ENCODE peak calls at places on chromosomes 11 and 22, in seven cellular contexts. One of them, this sample, is unnamed.

GRCh38 chr11:19216709-19217374 is 15.1 kb upstream of the CSRP3 start:
- DNase-seq in activated T-cell treated with anti-CD3 and anti-CD28 coated beads for 1 hour: no peak
- DNase-seq in stimulated activated CD8-positive, alpha-beta memory T cell treated with anti-CD3 and anti-CD28 coated beads, Interleukin-2, amount 100 ng/mL, for 48 hours: no peak
- DNase-seq in amniotic stem cell: no peak
- DNase-seq in HS-5: no peak
- DNase-seq in HEK293T: no peak
- DNase-seq in stimulated activated naive CD4-positive, alpha-beta T cell: no peak
- DNase-seq in this sample: no peak

GRCh38 chr22:38792833-38793232 is 1.1 kb downstream of the DNAL4 start:
- DNase-seq in activated T-cell treated with anti-CD3 and anti-CD28 coated beads for 1 hour: no peak
- DNase-seq in stimulated activated CD8-positive, alpha-beta memory T cell treated with anti-CD3 and anti-CD28 coated beads, Interleukin-2, amount 100 ng/mL, for 48 hours: no peak
- DNase-seq in amniotic stem cell: no peak
- DNase-seq in HS-5: no peak
- DNase-seq in HEK293T: no peak
- DNase-seq in stimulated activated naive CD4-positive, alpha-beta T cell: no peak
- DNase-seq in this sample: no peak

GRCh38 chr11:7654094-7654742 is 19.1 kb downstream of the CYB5R2 start:
- DNase-seq in activated T-cell treated with anti-CD3 and anti-CD28 coated beads for 1 hour: no peak
- DNase-seq in stimulated activated CD8-positive, alpha-beta memory T cell treated with anti-CD3 and anti-CD28 coated beads, Interleukin-2, amount 100 ng/mL, for 48 hours: no peak
- DNase-seq in amniotic stem cell: no peak
- DNase-seq in HS-5: no peak
- DNase-seq in HEK293T: no peak
- DNase-seq in stimulated activated naive CD4-positive, alpha-beta T cell: no peak
- DNase-seq in this sample: no peak

GRCh38 chr11:89177691-89178231 is at the start of gene TYR:
- DNase-seq in activated T-cell treated with anti-CD3 and anti-CD28 coated beads for 1 hour: no peak
- DNase-seq in stimulated activated CD8-positive, alpha-beta memory T cell treated with anti-CD3 and anti-CD28 coated beads, Interleukin-2, amount 100 ng/mL, for 48 hours: no peak
- DNase-seq in amniotic stem cell: no peak
- DNase-seq in HS-5: no peak
- DNase-seq in HEK293T: no peak
- DNase-seq in stimulated activated naive CD4-positive, alpha-beta T cell: no peak
- DNase-seq in this sample: no peak

GRCh38 chr11:104408630-104409029 is 244.7 kb upstream of the PDGFD start:
- DNase-seq in activated T-cell treated with anti-CD3 and anti-CD28 coated beads for 1 hour: no peak
- DNase-seq in stimulated activated CD8-positive, alpha-beta memory T cell treated with anti-CD3 and anti-CD28 coated beads, Interleukin-2, amount 100 ng/mL, for 48 hours: no peak
- DNase-seq in amniotic stem cell: no peak
- DNase-seq in HS-5: no peak
- DNase-seq in HEK293T: no peak
- DNase-seq in stimulated activated naive CD4-positive, alpha-beta T cell: no peak
- DNase-seq in this sample: no peak

GRCh38 chr11:77506857-77507256 is 33.0 kb upstream of the PAK1 start:
- DNase-seq in activated T-cell treated with anti-CD3 and anti-CD28 coated beads for 1 hour: no peak
- DNase-seq in stimulated activated CD8-positive, alpha-beta memory T cell treated with anti-CD3 and anti-CD28 coated beads, Interleukin-2, amount 100 ng/mL, for 48 hours: no peak
- DNase-seq in amniotic stem cell: no peak
- DNase-seq in HS-5: no peak
- DNase-seq in HEK293T: no peak
- DNase-seq in stimulated activated naive CD4-positive, alpha-beta T cell: no peak
- DNase-seq in this sample: no peak

GRCh38 chr22:25666308-25666707 is 75.7 kb upstream of the MYO18B start:
- DNase-seq in activated T-cell treated with anti-CD3 and anti-CD28 coated beads for 1 hour: no peak
- DNase-seq in stimulated activated CD8-positive, alpha-beta memory T cell treated with anti-CD3 and anti-CD28 coated beads, Interleukin-2, amount 100 ng/mL, for 48 hours: no peak
- DNase-seq in amniotic stem cell: no peak
- DNase-seq in HS-5: no peak
- DNase-seq in HEK293T: no peak
- DNase-seq in stimulated activated naive CD4-positive, alpha-beta T cell: no peak
- DNase-seq in this sample: no peak

GRCh38 chr11:11985016-11985715 is 23.3 kb downstream of the DKK3 start:
- DNase-seq in activated T-cell treated with anti-CD3 and anti-CD28 coated beads for 1 hour: no peak
- DNase-seq in stimulated activated CD8-positive, alpha-beta memory T cell treated with anti-CD3 and anti-CD28 coated beads, Interleukin-2, amount 100 ng/mL, for 48 hours: no peak
- DNase-seq in amniotic stem cell: no peak
- DNase-seq in HS-5: no peak
- DNase-seq in HEK293T: no peak
- DNase-seq in stimulated activated naive CD4-positive, alpha-beta T cell: no peak
- DNase-seq in this sample: no peak

GRCh38 chr11:45500457-45500856 is 165.0 kb downstream of the CHST1 start:
- DNase-seq in activated T-cell treated with anti-CD3 and anti-CD28 coated beads for 1 hour: no peak
- DNase-seq in stimulated activated CD8-positive, alpha-beta memory T cell treated with anti-CD3 and anti-CD28 coated beads, Interleukin-2, amount 100 ng/mL, for 48 hours: no peak
- DNase-seq in amniotic stem cell: no peak
- DNase-seq in HS-5: no peak
- DNase-seq in HEK293T: no peak
- DNase-seq in stimulated activated naive CD4-positive, alpha-beta T cell: no peak
- DNase-seq in this sample: no peak

GRCh38 chr11:112363527-112363926 is 102.9 kb upstream of the PLET1 start:
- DNase-seq in activated T-cell treated with anti-CD3 and anti-CD28 coated beads for 1 hour: no peak
- DNase-seq in stimulated activated CD8-positive, alpha-beta memory T cell treated with anti-CD3 and anti-CD28 coated beads, Interleukin-2, amount 100 ng/mL, for 48 hours: no peak
- DNase-seq in amniotic stem cell: no peak
- DNase-seq in HS-5: no peak
- DNase-seq in HEK293T: no peak
- DNase-seq in stimulated activated naive CD4-positive, alpha-beta T cell: no peak
- DNase-seq in this sample: no peak

GRCh38 chr11:121936375-121936774 is 179.6 kb downstream of the BLID start:
- DNase-seq in activated T-cell treated with anti-CD3 and anti-CD28 coated beads for 1 hour: no peak
- DNase-seq in stimulated activated CD8-positive, alpha-beta memory T cell treated with anti-CD3 and anti-CD28 coated beads, Interleukin-2, amount 100 ng/mL, for 48 hours: no peak
- DNase-seq in amniotic stem cell: no peak
- DNase-seq in HS-5: no peak
- DNase-seq in HEK293T: no peak
- DNase-seq in stimulated activated naive CD4-positive, alpha-beta T cell: no peak
- DNase-seq in this sample: no peak

GRCh38 chr11:111512296-111513239 is at the start of gene BTG4:
- DNase-seq in activated T-cell treated with anti-CD3 and anti-CD28 coated beads for 1 hour: no peak
- DNase-seq in stimulated activated CD8-positive, alpha-beta memory T cell treated with anti-CD3 and anti-CD28 coated beads, Interleukin-2, amount 100 ng/mL, for 48 hours: no peak
- DNase-seq in amniotic stem cell: no peak
- DNase-seq in HS-5: no peak
- DNase-seq in HEK293T: no peak
- DNase-seq in stimulated activated naive CD4-positive, alpha-beta T cell: peak
- DNase-seq in this sample: no peak

GRCh38 chr22:27212081-27212480 is 554.7 kb downstream of the MIAT start:
- DNase-seq in activated T-cell treated with anti-CD3 and anti-CD28 coated beads for 1 hour: no peak
- DNase-seq in stimulated activated CD8-positive, alpha-beta memory T cell treated with anti-CD3 and anti-CD28 coated beads, Interleukin-2, amount 100 ng/mL, for 48 hours: no peak
- DNase-seq in amniotic stem cell: no peak
- DNase-seq in HS-5: no peak
- DNase-seq in HEK293T: no peak
- DNase-seq in stimulated activated naive CD4-positive, alpha-beta T cell: no peak
- DNase-seq in this sample: no peak

GRCh38 chr11:18697581-18697980 is 998 bp upstream of the TMEM86A start:
- DNase-seq in activated T-cell treated with anti-CD3 and anti-CD28 coated beads for 1 hour: no peak
- DNase-seq in stimulated activated CD8-positive, alpha-beta memory T cell treated with anti-CD3 and anti-CD28 coated beads, Interleukin-2, amount 100 ng/mL, for 48 hours: no peak
- DNase-seq in amniotic stem cell: no peak
- DNase-seq in HS-5: peak
- DNase-seq in HEK293T: no peak
- DNase-seq in stimulated activated naive CD4-positive, alpha-beta T cell: no peak
- DNase-seq in this sample: no peak

GRCh38 chr11:104005234-104005855 is 31.1 kb upstream of the DDI1 start:
- DNase-seq in activated T-cell treated with anti-CD3 and anti-CD28 coated beads for 1 hour: no peak
- DNase-seq in stimulated activated CD8-positive, alpha-beta memory T cell treated with anti-CD3 and anti-CD28 coated beads, Interleukin-2, amount 100 ng/mL, for 48 hours: no peak
- DNase-seq in amniotic stem cell: no peak
- DNase-seq in HS-5: no peak
- DNase-seq in HEK293T: no peak
- DNase-seq in stimulated activated naive CD4-positive, alpha-beta T cell: no peak
- DNase-seq in this sample: no peak

GRCh38 chr11:45751430-45751829 is 53.5 kb upstream of the SLC35C1 start:
- DNase-seq in activated T-cell treated with anti-CD3 and anti-CD28 coated beads for 1 hour: no peak
- DNase-seq in stimulated activated CD8-positive, alpha-beta memory T cell treated with anti-CD3 and anti-CD28 coated beads, Interleukin-2, amount 100 ng/mL, for 48 hours: no peak
- DNase-seq in amniotic stem cell: no peak
- DNase-seq in HS-5: no peak
- DNase-seq in HEK293T: no peak
- DNase-seq in stimulated activated naive CD4-positive, alpha-beta T cell: no peak
- DNase-seq in this sample: no peak

GRCh38 chr11:46003647-46004046 is 81.2 kb downstream of the LARGE2 start:
- DNase-seq in activated T-cell treated with anti-CD3 and anti-CD28 coated beads for 1 hour: no peak
- DNase-seq in stimulated activated CD8-positive, alpha-beta memory T cell treated with anti-CD3 and anti-CD28 coated beads, Interleukin-2, amount 100 ng/mL, for 48 hours: no peak
- DNase-seq in amniotic stem cell: no peak
- DNase-seq in HS-5: no peak
- DNase-seq in HEK293T: no peak
- DNase-seq in stimulated activated naive CD4-positive, alpha-beta T cell: no peak
- DNase-seq in this sample: peak

GRCh38 chr11:70747889-70748288 is 349.6 kb downstream of the CTTN start:
- DNase-seq in activated T-cell treated with anti-CD3 and anti-CD28 coated beads for 1 hour: no peak
- DNase-seq in stimulated activated CD8-positive, alpha-beta memory T cell treated with anti-CD3 and anti-CD28 coated beads, Interleukin-2, amount 100 ng/mL, for 48 hours: no peak
- DNase-seq in amniotic stem cell: no peak
- DNase-seq in HS-5: no peak
- DNase-seq in HEK293T: no peak
- DNase-seq in stimulated activated naive CD4-positive, alpha-beta T cell: no peak
- DNase-seq in this sample: no peak

GRCh38 chr11:67238894-67239794 is 27.1 kb upstream of the GRK2 start:
- DNase-seq in activated T-cell treated with anti-CD3 and anti-CD28 coated beads for 1 hour: no peak
- DNase-seq in stimulated activated CD8-positive, alpha-beta memory T cell treated with anti-CD3 and anti-CD28 coated beads, Interleukin-2, amount 100 ng/mL, for 48 hours: no peak
- DNase-seq in amniotic stem cell: no peak
- DNase-seq in HS-5: no peak
- DNase-seq in HEK293T: no peak
- DNase-seq in stimulated activated naive CD4-positive, alpha-beta T cell: no peak
- DNase-seq in this sample: no peak

GRCh38 chr22:46587067-46587471 is 33.1 kb upstream of the GRAMD4 start:
- DNase-seq in activated T-cell treated with anti-CD3 and anti-CD28 coated beads for 1 hour: no peak
- DNase-seq in stimulated activated CD8-positive, alpha-beta memory T cell treated with anti-CD3 and anti-CD28 coated beads, Interleukin-2, amount 100 ng/mL, for 48 hours: no peak
- DNase-seq in amniotic stem cell: no peak
- DNase-seq in HS-5: no peak
- DNase-seq in HEK293T: no peak
- DNase-seq in stimulated activated naive CD4-positive, alpha-beta T cell: no peak
- DNase-seq in this sample: no peak

GRCh38 chr11:45045692-45046471 is 95.2 kb upstream of the TP53I11 start:
- DNase-seq in activated T-cell treated with anti-CD3 and anti-CD28 coated beads for 1 hour: no peak
- DNase-seq in stimulated activated CD8-positive, alpha-beta memory T cell treated with anti-CD3 and anti-CD28 coated beads, Interleukin-2, amount 100 ng/mL, for 48 hours: peak
- DNase-seq in amniotic stem cell: no peak
- DNase-seq in HS-5: peak
- DNase-seq in HEK293T: no peak
- DNase-seq in stimulated activated naive CD4-positive, alpha-beta T cell: no peak
- DNase-seq in this sample: no peak

GRCh38 chr22:31977141-31977781 is 32.9 kb downstream of the YWHAH start:
- DNase-seq in activated T-cell treated with anti-CD3 and anti-CD28 coated beads for 1 hour: peak
- DNase-seq in stimulated activated CD8-positive, alpha-beta memory T cell treated with anti-CD3 and anti-CD28 coated beads, Interleukin-2, amount 100 ng/mL, for 48 hours: peak
- DNase-seq in amniotic stem cell: peak
- DNase-seq in HS-5: peak
- DNase-seq in HEK293T: peak
- DNase-seq in stimulated activated naive CD4-positive, alpha-beta T cell: peak
- DNase-seq in this sample: peak

GRCh38 chr11:2714871-2715270 is 15.1 kb upstream of the KCNQ1OT1 start:
- DNase-seq in activated T-cell treated with anti-CD3 and anti-CD28 coated beads for 1 hour: no peak
- DNase-seq in stimulated activated CD8-positive, alpha-beta memory T cell treated with anti-CD3 and anti-CD28 coated beads, Interleukin-2, amount 100 ng/mL, for 48 hours: no peak
- DNase-seq in amniotic stem cell: no peak
- DNase-seq in HS-5: no peak
- DNase-seq in HEK293T: no peak
- DNase-seq in stimulated activated naive CD4-positive, alpha-beta T cell: no peak
- DNase-seq in this sample: no peak

GRCh38 chr22:40240671-40241070 is 62.9 kb downstream of the TNRC6B start:
- DNase-seq in activated T-cell treated with anti-CD3 and anti-CD28 coated beads for 1 hour: no peak
- DNase-seq in stimulated activated CD8-positive, alpha-beta memory T cell treated with anti-CD3 and anti-CD28 coated beads, Interleukin-2, amount 100 ng/mL, for 48 hours: no peak
- DNase-seq in amniotic stem cell: no peak
- DNase-seq in HS-5: no peak
- DNase-seq in HEK293T: no peak
- DNase-seq in stimulated activated naive CD4-positive, alpha-beta T cell: peak
- DNase-seq in this sample: no peak

GRCh38 chr11:29166306-29166705 is 850.5 kb downstream of the KCNA4 start:
- DNase-seq in activated T-cell treated with anti-CD3 and anti-CD28 coated beads for 1 hour: no peak
- DNase-seq in stimulated activated CD8-positive, alpha-beta memory T cell treated with anti-CD3 and anti-CD28 coated beads, Interleukin-2, amount 100 ng/mL, for 48 hours: no peak
- DNase-seq in amniotic stem cell: no peak
- DNase-seq in HS-5: no peak
- DNase-seq in HEK293T: no peak
- DNase-seq in stimulated activated naive CD4-positive, alpha-beta T cell: no peak
- DNase-seq in this sample: no peak

GRCh38 chr11:124745835-124746620 is 6.0 kb downstream of the VSIG2 start:
- DNase-seq in activated T-cell treated with anti-CD3 and anti-CD28 coated beads for 1 hour: peak
- DNase-seq in stimulated activated CD8-positive, alpha-beta memory T cell treated with anti-CD3 and anti-CD28 coated beads, Interleukin-2, amount 100 ng/mL, for 48 hours: peak
- DNase-seq in amniotic stem cell: no peak
- DNase-seq in HS-5: no peak
- DNase-seq in HEK293T: no peak
- DNase-seq in stimulated activated naive CD4-positive, alpha-beta T cell: no peak
- DNase-seq in this sample: no peak

This sample was measured in NCI-H1092 treated with DMSO at 0.1 percent for 48 hours.